ENCODE peak calls at places on chromosome 12, in ten cellular contexts. One of them, this sample, is unnamed.

GRCh38 chr12:53053223-53054111 is 3.6 kb downstream of the TNS2 start:
- DNase-seq in H9: peak
- DNase-seq in astrocyte of the spinal cord: no peak
- DNase-seq in H4: no peak
- DNase-seq in AG08395: no peak
- DNase-seq in NCI-H1105 treated with DMSO at 0.1 percent for 48 hours: peak
- DNase-seq in AG09309: no peak
- DNase-seq in amniotic stem cell: no peak
- DNase-seq in activated T-helper 1 cell treated with anti-CD3 and anti-CD28 coated beads, Interleukin-2, amount 50 U/mL, for 16 hours: peak
- DNase-seq in activated T-cell treated with anti-CD3 and anti-CD28 coated beads, Interleukin-2, amount 50 U/mL, for 72 hours: peak
- DNase-seq in this sample: peak

GRCh38 chr12:93968928-93969327 is 179.4 kb upstream of the PLXNC1 start:
- DNase-seq in H9: no peak
- DNase-seq in astrocyte of the spinal cord: no peak
- DNase-seq in H4: no peak
- DNase-seq in AG08395: no peak
- DNase-seq in NCI-H1105 treated with DMSO at 0.1 percent for 48 hours: no peak
- DNase-seq in AG09309: no peak
- DNase-seq in amniotic stem cell: no peak
- DNase-seq in activated T-helper 1 cell treated with anti-CD3 and anti-CD28 coated beads, Interleukin-2, amount 50 U/mL, for 16 hours: no peak
- DNase-seq in activated T-cell treated with anti-CD3 and anti-CD28 coated beads, Interleukin-2, amount 50 U/mL, for 72 hours: no peak
- DNase-seq in this sample: no peak

GRCh38 chr12:21891763-21892217 is 49.4 kb downstream of the ABCC9 start:
- DNase-seq in H9: no peak
- DNase-seq in astrocyte of the spinal cord: no peak
- DNase-seq in H4: no peak
- DNase-seq in AG08395: no peak
- DNase-seq in NCI-H1105 treated with DMSO at 0.1 percent for 48 hours: no peak
- DNase-seq in AG09309: no peak
- DNase-seq in amniotic stem cell: no peak
- DNase-seq in activated T-helper 1 cell treated with anti-CD3 and anti-CD28 coated beads, Interleukin-2, amount 50 U/mL, for 16 hours: no peak
- DNase-seq in activated T-cell treated with anti-CD3 and anti-CD28 coated beads, Interleukin-2, amount 50 U/mL, for 72 hours: no peak
- DNase-seq in this sample: no peak

GRCh38 chr12:87020071-87020470 is 763.9 kb upstream of the MGAT4C start:
- DNase-seq in H9: no peak
- DNase-seq in astrocyte of the spinal cord: no peak
- DNase-seq in H4: no peak
- DNase-seq in AG08395: no peak
- DNase-seq in NCI-H1105 treated with DMSO at 0.1 percent for 48 hours: no peak
- DNase-seq in AG09309: no peak
- DNase-seq in amniotic stem cell: no peak
- DNase-seq in activated T-helper 1 cell treated with anti-CD3 and anti-CD28 coated beads, Interleukin-2, amount 50 U/mL, for 16 hours: no peak
- DNase-seq in activated T-cell treated with anti-CD3 and anti-CD28 coated beads, Interleukin-2, amount 50 U/mL, for 72 hours: no peak
- DNase-seq in this sample: no peak

GRCh38 chr12:2242206-2242605 is 189.4 kb downstream of the CACNA1C start:
- DNase-seq in H9: no peak
- DNase-seq in astrocyte of the spinal cord: no peak
- DNase-seq in H4: no peak
- DNase-seq in AG08395: no peak
- DNase-seq in NCI-H1105 treated with DMSO at 0.1 percent for 48 hours: no peak
- DNase-seq in AG09309: no peak
- DNase-seq in amniotic stem cell: no peak
- DNase-seq in activated T-helper 1 cell treated with anti-CD3 and anti-CD28 coated beads, Interleukin-2, amount 50 U/mL, for 16 hours: no peak
- DNase-seq in activated T-cell treated with anti-CD3 and anti-CD28 coated beads, Interleukin-2, amount 50 U/mL, for 72 hours: no peak
- DNase-seq in this sample: no peak

GRCh38 chr12:69354172-69354560 is 5.4 kb upstream of the YEATS4 start:
- DNase-seq in H9: no peak
- DNase-seq in astrocyte of the spinal cord: no peak
- DNase-seq in H4: no peak
- DNase-seq in AG08395: no peak
- DNase-seq in NCI-H1105 treated with DMSO at 0.1 percent for 48 hours: no peak
- DNase-seq in AG09309: no peak
- DNase-seq in amniotic stem cell: no peak
- DNase-seq in activated T-helper 1 cell treated with anti-CD3 and anti-CD28 coated beads, Interleukin-2, amount 50 U/mL, for 16 hours: no peak
- DNase-seq in activated T-cell treated with anti-CD3 and anti-CD28 coated beads, Interleukin-2, amount 50 U/mL, for 72 hours: no peak
- DNase-seq in this sample: no peak

GRCh38 chr12:132116709-132117557 is 27.2 kb downstream of the DDX51 start:
- DNase-seq in H9: peak
- DNase-seq in astrocyte of the spinal cord: no peak
- DNase-seq in H4: no peak
- DNase-seq in AG08395: no peak
- DNase-seq in NCI-H1105 treated with DMSO at 0.1 percent for 48 hours: no peak
- DNase-seq in AG09309: no peak
- DNase-seq in amniotic stem cell: no peak
- DNase-seq in activated T-helper 1 cell treated with anti-CD3 and anti-CD28 coated beads, Interleukin-2, amount 50 U/mL, for 16 hours: no peak
- DNase-seq in activated T-cell treated with anti-CD3 and anti-CD28 coated beads, Interleukin-2, amount 50 U/mL, for 72 hours: no peak
- DNase-seq in this sample: no peak

GRCh38 chr12:132604108-132605054 is 6.0 kb downstream of the LRCOL1 start:
- DNase-seq in H9: peak
- DNase-seq in astrocyte of the spinal cord: no peak
- DNase-seq in H4: no peak
- DNase-seq in AG08395: no peak
- DNase-seq in NCI-H1105 treated with DMSO at 0.1 percent for 48 hours: no peak
- DNase-seq in AG09309: no peak
- DNase-seq in amniotic stem cell: no peak
- DNase-seq in activated T-helper 1 cell treated with anti-CD3 and anti-CD28 coated beads, Interleukin-2, amount 50 U/mL, for 16 hours: no peak
- DNase-seq in activated T-cell treated with anti-CD3 and anti-CD28 coated beads, Interleukin-2, amount 50 U/mL, for 72 hours: no peak
- DNase-seq in this sample: no peak

GRCh38 chr12:81078469-81079196 is 754 bp downstream of the ACSS3 start:
- DNase-seq in H9: no peak
- DNase-seq in astrocyte of the spinal cord: peak
- DNase-seq in H4: peak
- DNase-seq in AG08395: peak
- DNase-seq in NCI-H1105 treated with DMSO at 0.1 percent for 48 hours: no peak
- DNase-seq in AG09309: peak
- DNase-seq in amniotic stem cell: no peak
- DNase-seq in activated T-helper 1 cell treated with anti-CD3 and anti-CD28 coated beads, Interleukin-2, amount 50 U/mL, for 16 hours: no peak
- DNase-seq in activated T-cell treated with anti-CD3 and anti-CD28 coated beads, Interleukin-2, amount 50 U/mL, for 72 hours: no peak
- DNase-seq in this sample: no peak

GRCh38 chr12:121673013-121673441 is 3.6 kb upstream of the MORN3 start:
- DNase-seq in H9: peak
- DNase-seq in astrocyte of the spinal cord: no peak
- DNase-seq in H4: no peak
- DNase-seq in AG08395: peak
- DNase-seq in NCI-H1105 treated with DMSO at 0.1 percent for 48 hours: no peak
- DNase-seq in AG09309: no peak
- DNase-seq in amniotic stem cell: no peak
- DNase-seq in activated T-helper 1 cell treated with anti-CD3 and anti-CD28 coated beads, Interleukin-2, amount 50 U/mL, for 16 hours: no peak
- DNase-seq in activated T-cell treated with anti-CD3 and anti-CD28 coated beads, Interleukin-2, amount 50 U/mL, for 72 hours: no peak
- DNase-seq in this sample: no peak

GRCh38 chr12:70290126-70290525 is 46.9 kb downstream of the CNOT2 start:
- DNase-seq in H9: no peak
- DNase-seq in astrocyte of the spinal cord: no peak
- DNase-seq in H4: no peak
- DNase-seq in AG08395: peak
- DNase-seq in NCI-H1105 treated with DMSO at 0.1 percent for 48 hours: no peak
- DNase-seq in AG09309: no peak
- DNase-seq in amniotic stem cell: no peak
- DNase-seq in activated T-helper 1 cell treated with anti-CD3 and anti-CD28 coated beads, Interleukin-2, amount 50 U/mL, for 16 hours: no peak
- DNase-seq in activated T-cell treated with anti-CD3 and anti-CD28 coated beads, Interleukin-2, amount 50 U/mL, for 72 hours: no peak
- DNase-seq in this sample: no peak

GRCh38 chr12:64733857-64734256 is 25.3 kb downstream of the GNS start:
- DNase-seq in H9: no peak
- DNase-seq in astrocyte of the spinal cord: no peak
- DNase-seq in H4: peak
- DNase-seq in AG08395: no peak
- DNase-seq in NCI-H1105 treated with DMSO at 0.1 percent for 48 hours: peak
- DNase-seq in AG09309: no peak
- DNase-seq in amniotic stem cell: no peak
- DNase-seq in activated T-helper 1 cell treated with anti-CD3 and anti-CD28 coated beads, Interleukin-2, amount 50 U/mL, for 16 hours: no peak
- DNase-seq in activated T-cell treated with anti-CD3 and anti-CD28 coated beads, Interleukin-2, amount 50 U/mL, for 72 hours: no peak
- DNase-seq in this sample: no peak

GRCh38 chr12:132023658-132024057 is 73.9 kb downstream of the EP400 start:
- DNase-seq in H9: no peak
- DNase-seq in astrocyte of the spinal cord: no peak
- DNase-seq in H4: no peak
- DNase-seq in AG08395: no peak
- DNase-seq in NCI-H1105 treated with DMSO at 0.1 percent for 48 hours: no peak
- DNase-seq in AG09309: no peak
- DNase-seq in amniotic stem cell: no peak
- DNase-seq in activated T-helper 1 cell treated with anti-CD3 and anti-CD28 coated beads, Interleukin-2, amount 50 U/mL, for 16 hours: no peak
- DNase-seq in activated T-cell treated with anti-CD3 and anti-CD28 coated beads, Interleukin-2, amount 50 U/mL, for 72 hours: no peak
- DNase-seq in this sample: no peak

GRCh38 chr12:131473721-131474709 is 236.9 kb upstream of the SFSWAP start:
- DNase-seq in H9: peak
- DNase-seq in astrocyte of the spinal cord: no peak
- DNase-seq in H4: no peak
- DNase-seq in AG08395: no peak
- DNase-seq in NCI-H1105 treated with DMSO at 0.1 percent for 48 hours: no peak
- DNase-seq in AG09309: no peak
- DNase-seq in amniotic stem cell: no peak
- DNase-seq in activated T-helper 1 cell treated with anti-CD3 and anti-CD28 coated beads, Interleukin-2, amount 50 U/mL, for 16 hours: no peak
- DNase-seq in activated T-cell treated with anti-CD3 and anti-CD28 coated beads, Interleukin-2, amount 50 U/mL, for 72 hours: no peak
- DNase-seq in this sample: no peak

GRCh38 chr12:5138845-5139244 is 95.2 kb downstream of the KCNA5 start:
- DNase-seq in H9: no peak
- DNase-seq in astrocyte of the spinal cord: peak
- DNase-seq in H4: no peak
- DNase-seq in AG08395: peak
- DNase-seq in NCI-H1105 treated with DMSO at 0.1 percent for 48 hours: no peak
- DNase-seq in AG09309: peak
- DNase-seq in amniotic stem cell: no peak
- DNase-seq in activated T-helper 1 cell treated with anti-CD3 and anti-CD28 coated beads, Interleukin-2, amount 50 U/mL, for 16 hours: no peak
- DNase-seq in activated T-cell treated with anti-CD3 and anti-CD28 coated beads, Interleukin-2, amount 50 U/mL, for 72 hours: no peak
- DNase-seq in this sample: no peak

GRCh38 chr12:52587563-52587962 is 13.7 kb downstream of the KRT72 start:
- DNase-seq in H9: peak
- DNase-seq in astrocyte of the spinal cord: no peak
- DNase-seq in H4: no peak
- DNase-seq in AG08395: no peak
- DNase-seq in NCI-H1105 treated with DMSO at 0.1 percent for 48 hours: no peak
- DNase-seq in AG09309: no peak
- DNase-seq in amniotic stem cell: no peak
- DNase-seq in activated T-helper 1 cell treated with anti-CD3 and anti-CD28 coated beads, Interleukin-2, amount 50 U/mL, for 16 hours: no peak
- DNase-seq in activated T-cell treated with anti-CD3 and anti-CD28 coated beads, Interleukin-2, amount 50 U/mL, for 72 hours: no peak
- DNase-seq in this sample: no peak

GRCh38 chr12:1928439-1929121 is 10.1 kb upstream of the CACNA2D4 start:
- DNase-seq in H9: peak
- DNase-seq in astrocyte of the spinal cord: no peak
- DNase-seq in H4: no peak
- DNase-seq in AG08395: no peak
- DNase-seq in NCI-H1105 treated with DMSO at 0.1 percent for 48 hours: no peak
- DNase-seq in AG09309: no peak
- DNase-seq in amniotic stem cell: no peak
- DNase-seq in activated T-helper 1 cell treated with anti-CD3 and anti-CD28 coated beads, Interleukin-2, amount 50 U/mL, for 16 hours: no peak
- DNase-seq in activated T-cell treated with anti-CD3 and anti-CD28 coated beads, Interleukin-2, amount 50 U/mL, for 72 hours: no peak
- DNase-seq in this sample: no peak